ENCODE peak calls at places on chromosomes 4 and X, in five cellular contexts. H is Calu3, J is mucosa of descending colon, Q is astrocyte of the spinal cord, O is germinal center. W is an unnamed sample.

GRCh38 chr4:100504086-100504874 is 13.5 kb downstream of the EMCN start:
- DNase-seq in Q (peak), O (no peak), H (no peak), J (no peak), W (no peak)

GRCh38 chr4:153465583-153465921 is 608 bp upstream of the TMEM131L start:
- DNase-seq in H (peak), J (peak), Q (peak), O (peak), W (no peak)

GRCh38 chr4:54661156-54661555 is 3.4 kb downstream of the KIT start:
- DNase-seq in O (no peak), Q (peak), J (no peak), H (no peak), W (no peak)

GRCh38 chrX:39905475-39905889 is 192.3 kb downstream of the BCOR start:
- DNase-seq in J (no peak), O (no peak), H (peak), Q (no peak), W (no peak)

GRCh38 chr4:152106113-152106763 is 345.4 kb upstream of the GATB start:
- DNase-seq in J (peak), Q (peak), O (no peak), H (peak), W (no peak)

GRCh38 chr4:15438939-15439524 is 11.2 kb downstream of the C1QTNF7 start:
- DNase-seq in O (no peak), H (no peak), J (no peak), Q (peak), W (no peak)

GRCh38 chr4:153497091-153497531 is 31.0 kb downstream of the TMEM131L start:
- DNase-seq in Q (no peak), O (no peak), H (no peak), J (no peak), W (no peak)

GRCh38 chrX:132181364-132181763 is 37.9 kb downstream of the RAP2C start:
- DNase-seq in O (no peak), H (peak), J (no peak), Q (no peak), W (no peak)

GRCh38 chrX:15416133-15416993 is 32.1 kb upstream of the VEGFD start:
- DNase-seq in J (no peak), Q (no peak), O (no peak), H (no peak), W (no peak)

GRCh38 chr4:148778980-148779675 is 336.9 kb upstream of the NR3C2 start:
- DNase-seq in Q (no peak), J (no peak), H (no peak), O (no peak), W (no peak)

GRCh38 chr4:164621886-164622521 is 131.9 kb upstream of the SMIM31 start:
- DNase-seq in J (no peak), Q (no peak), H (no peak), O (no peak), W (no peak)

GRCh38 chrX:19814240-19814639 is 73.2 kb downstream of the SH3KBP1 start:
- DNase-seq in Q (no peak), O (no peak), H (no peak), J (no peak), W (no peak)

GRCh38 chr4:182795446-182796238 is 121.5 kb downstream of the DCTD start:
- DNase-seq in O (no peak), H (no peak), Q (no peak), J (no peak), W (no peak)

GRCh38 chrX:138761380-138761779 is 49.9 kb upstream of the FGF13 start:
- DNase-seq in J (no peak), H (no peak), Q (no peak), O (no peak), W (no peak)

GRCh38 chr4:57763070-57763469 is 652.9 kb upstream of the IGFBP7 start:
- DNase-seq in J (no peak), O (no peak), Q (no peak), H (no peak), W (no peak)

GRCh38 chrX:16517206-16517605 is 132.8 kb upstream of the S100G start:
- DNase-seq in O (no peak), J (no peak), H (no peak), Q (no peak), W (no peak)

GRCh38 chrX:38816158-38816557 is 14.9 kb downstream of the MID1IP1 start:
- DNase-seq in J (no peak), H (no peak), Q (no peak), O (no peak), W (no peak)

GRCh38 chr4:80111276-80111675 is 38.2 kb upstream of the ANTXR2 start:
- DNase-seq in J (no peak), H (no peak), O (no peak), Q (no peak), W (no peak)

GRCh38 chrX:72159769-72160168 is 21.8 kb upstream of the PIN4 start:
- DNase-seq in H (no peak), J (no peak), O (no peak), Q (no peak), W (no peak)

GRCh38 chr4:2186133-2186864 is 55.6 kb downstream of the HAUS3 start:
- DNase-seq in J (no peak), O (no peak), H (peak), Q (peak), W (no peak)

W was measured in NCI-H187.